ENCODE peak calls at places on chromosome 1, in six cellular contexts. U is Peyer's patch; L is PC-9; N is psoas muscle; I is CD8-positive, alpha-beta T cell; M is left ventricle myocardium inferior. X is an unnamed sample.

GRCh38 chr1:91622586-91622985 is 121.9 kb downstream of the CDC7 start:
- DNase-seq in U (peak; percentile 56), L (no peak), N (peak; percentile 82), I (no peak), M (peak; percentile 33), X (peak; percentile 68)

GRCh38 chr1:17032741-17033140 is 21.0 kb upstream of the ATP13A2 start:
- DNase-seq in U (no peak), L (no peak), N (no peak), I (no peak), M (no peak), X (no peak)

GRCh38 chr1:25650219-25650576 is 33.6 kb downstream of the MAN1C1 start:
- DNase-seq in U (no peak), L (no peak), N (no peak), I (no peak), M (no peak), X (peak; percentile 28)

GRCh38 chr1:32518976-32519375 is 20.3 kb upstream of the ZBTB8A start:
- DNase-seq in U (no peak), L (no peak), N (no peak), I (no peak), M (no peak), X (no peak)

GRCh38 chr1:214862421-214862820 is 220.1 kb upstream of the KCNK2 start:
- DNase-seq in U (no peak), L (no peak), N (no peak), I (no peak), M (no peak), X (no peak)

GRCh38 chr1:176626572-176627061 is 163.6 kb downstream of the PAPPA2 start:
- DNase-seq in U (no peak), L (no peak), N (no peak), I (no peak), M (no peak), X (no peak)

GRCh38 chr1:189275786-189276185 is 1201.9 kb downstream of the BRINP3 start:
- DNase-seq in U (no peak), L (no peak), N (no peak), I (no peak), M (no peak), X (no peak)

GRCh38 chr1:19307804-19308508 is 4.0 kb downstream of the AKR7A2 start:
- DNase-seq in U (peak; percentile 79), L (no peak), N (no peak), I (no peak), M (no peak), X (no peak)

GRCh38 chr1:115949156-115949555 is 27.2 kb upstream of the SLC22A15 start:
- DNase-seq in U (no peak), L (no peak), N (no peak), I (no peak), M (no peak), X (no peak)

GRCh38 chr1:202857136-202857610 is 31.8 kb downstream of the RABIF start:
- DNase-seq in U (peak; percentile 70), L (no peak), N (no peak), I (no peak), M (no peak), X (no peak)

GRCh38 chr1:29635501-29636263 is 399.4 kb downstream of the PTPRU start:
- DNase-seq in U (peak; percentile 34), L (no peak), N (no peak), I (no peak), M (no peak), X (no peak)

GRCh38 chr1:41536296-41536695 is 51.8 kb upstream of the EDN2 start:
- DNase-seq in U (peak; percentile 27), L (no peak), N (no peak), I (no peak), M (no peak), X (no peak)

GRCh38 chr1:53484705-53485477 is 25.7 kb downstream of the DMRTB1 start:
- DNase-seq in U (no peak), L (peak; percentile 20), N (no peak), I (no peak), M (no peak), X (no peak)

GRCh38 chr1:61423643-61424042 is 301.3 kb downstream of the TM2D1 start:
- DNase-seq in U (no peak), L (no peak), N (no peak), I (no peak), M (no peak), X (no peak)

GRCh38 chr1:184664042-184664659 is 90.5 kb downstream of the EDEM3 start:
- DNase-seq in U (peak; percentile 79), L (no peak), N (peak; percentile 90), I (peak; percentile 33), M (peak; percentile 79), X (peak; percentile 85)

GRCh38 chr1:234676103-234676594 is 66.2 kb upstream of the IRF2BP2 start:
- DNase-seq in U (peak; percentile 92), L (no peak), N (peak; percentile 87), I (peak; percentile 58), M (peak; percentile 88), X (peak; percentile 83)

GRCh38 chr1:183516725-183517124 is 44.4 kb downstream of the SMG7 start:
- DNase-seq in U (no peak), L (no peak), N (no peak), I (no peak), M (no peak), X (no peak)

GRCh38 chr1:31733389-31734219 is 29.8 kb upstream of the COL16A1 start:
- DNase-seq in U (no peak), L (no peak), N (no peak), I (no peak), M (no peak), X (no peak)

GRCh38 chr1:54229281-54229891 is 29.4 kb downstream of the MRPL37 start:
- DNase-seq in U (no peak), L (peak; percentile 45), N (no peak), I (no peak), M (no peak), X (no peak)

GRCh38 chr1:42931108-42931539 is 27.5 kb downstream of the SLC2A1 start:
- DNase-seq in U (peak; percentile 79), L (no peak), N (no peak), I (peak; percentile 59), M (no peak), X (no peak)

GRCh38 chr1:9652379-9653194 is 1.1 kb downstream of the PIK3CD start:
- DNase-seq in U (peak; percentile 86), L (no peak), N (peak; percentile 62), I (peak; percentile 79), M (peak; percentile 35), X (no peak)

GRCh38 chr1:246428542-246429308 is 78.4 kb downstream of the SMYD3 start:
- DNase-seq in U (no peak), L (no peak), N (no peak), I (no peak), M (no peak), X (no peak)

GRCh38 chr1:161506336-161507223 is 1.3 kb downstream of the FCGR2A start:
- DNase-seq in U (no peak), L (no peak), N (no peak), I (no peak), M (peak; percentile 25), X (no peak)

GRCh38 chr1:30033276-30034104 is 689.9 kb downstream of the MATN1 start:
- DNase-seq in U (peak; percentile 24), L (no peak), N (no peak), I (no peak), M (no peak), X (peak; percentile 52)

GRCh38 chr1:109876617-109877319 is 33.9 kb upstream of the CSF1 start:
- DNase-seq in U (no peak), L (no peak), N (no peak), I (no peak), M (no peak), X (no peak)

GRCh38 chr1:164720329-164721036 is 161.5 kb downstream of the PBX1 start:
- DNase-seq in U (no peak), L (no peak), N (no peak), I (no peak), M (no peak), X (no peak)

GRCh38 chr1:164723296-164723731 is 164.3 kb downstream of the PBX1 start:
- DNase-seq in U (no peak), L (no peak), N (no peak), I (no peak), M (no peak), X (no peak)

GRCh38 chr1:164719676-164720075 is 160.7 kb downstream of the PBX1 start:
- DNase-seq in U (no peak), L (no peak), N (no peak), I (no peak), M (no peak), X (no peak)

GRCh38 chr1:164718821-164719220 is 159.8 kb downstream of the PBX1 start:
- DNase-seq in U (no peak), L (no peak), N (no peak), I (no peak), M (no peak), X (no peak)

GRCh38 chr1:164721037-164721496 is 162.1 kb downstream of the PBX1 start:
- DNase-seq in U (no peak), L (no peak), N (no peak), I (no peak), M (no peak), X (no peak)
- H3K27ac ChIP-seq in U (no peak overlapping the region), L (no peak overlapping the region), N (peak overlapping the region; percentile 32), I (no peak overlapping the region), M (peak overlapping the region; percentile 59), X (peak overlapping the region; percentile 28)

GRCh38 chr1:117929340-117930172 is at the start of the genes GDAP2 and WDR3:
- DNase-seq in U (peak; percentile 99), L (peak; percentile 99), N (peak; percentile 98), I (peak; percentile 96), M (peak; percentile 96), X (peak; percentile 97)
- H3K27ac ChIP-seq in U (peak within 1 kb of the TSS; percentile 87), L (peak within 1 kb of the TSS; percentile 12), N (peak within 1 kb of the TSS; percentile 91), I (peak within 1 kb of the TSS; percentile 94), M (peak within 1 kb of the TSS; percentile 89), X (peak within 1 kb of the TSS; percentile 83)

DNA sequence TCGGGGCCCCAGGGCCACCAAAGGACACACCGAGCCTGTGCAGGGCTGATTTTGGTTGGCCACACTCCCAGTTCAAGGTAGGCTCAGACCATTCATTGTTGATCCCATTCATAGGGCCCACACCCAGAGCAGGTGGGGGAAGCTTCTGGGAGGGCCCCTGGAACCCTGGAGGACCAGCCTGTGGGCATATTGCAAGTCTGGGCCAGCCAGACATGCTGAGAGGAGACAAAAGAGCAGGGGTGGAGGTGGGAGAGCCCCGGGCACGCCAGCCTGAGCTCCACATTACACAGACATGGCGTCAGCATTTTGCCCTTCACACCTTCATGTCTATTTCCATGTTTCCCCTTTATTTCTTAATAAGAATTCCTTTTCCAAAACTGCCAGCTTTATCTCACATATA is 25.7 kb downstream of the PMVK start:
- DNase-seq in U (peak; percentile 40), L (no peak), N (no peak), I (no peak), M (no peak), X (no peak)
- H3K27ac ChIP-seq in U (no peak overlapping the region), L (no peak overlapping the region), N (no peak overlapping the region), I (no peak overlapping the region), M (peak overlapping the region; percentile 81), X (peak overlapping the region; percentile 75)

DNA sequence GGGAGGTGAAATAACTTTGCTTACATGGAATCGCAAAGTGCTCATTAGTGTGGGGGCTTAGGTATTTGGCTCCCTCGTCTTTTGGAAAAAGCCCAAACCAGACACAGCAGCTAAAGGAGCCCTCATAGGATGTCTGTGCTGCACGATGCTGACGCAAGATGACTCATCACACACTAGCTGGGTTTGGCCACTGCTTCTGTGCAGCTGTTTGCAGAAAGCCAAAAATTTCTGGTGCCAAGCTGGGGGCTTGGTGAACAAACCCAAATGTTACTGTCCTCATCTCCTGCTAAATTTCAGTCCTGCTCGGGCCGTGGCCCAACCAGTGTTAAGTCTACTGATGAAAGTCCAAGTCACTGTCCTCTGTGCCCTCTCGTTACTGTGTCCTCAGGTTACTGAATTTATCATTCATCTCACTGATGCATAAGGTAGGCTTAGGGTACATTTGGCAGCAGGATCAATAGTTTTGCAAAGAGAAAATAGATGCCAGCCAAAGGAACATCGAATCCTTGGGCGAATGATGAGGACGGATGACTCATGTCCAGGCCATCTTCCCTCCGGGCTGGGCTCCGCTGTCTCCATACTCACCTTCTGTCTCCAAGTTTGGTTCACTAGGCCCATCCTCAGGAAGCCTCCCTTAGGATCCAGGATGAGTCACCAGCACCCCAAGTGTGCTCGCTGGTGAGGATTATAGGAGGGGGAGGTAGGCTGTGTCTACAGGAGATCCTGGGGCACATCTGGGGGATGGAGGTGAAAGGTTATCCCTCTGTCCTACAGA is 177.7 kb downstream of the ADSS2 start:
- DNase-seq in U (peak; percentile 58), L (no peak), N (peak; percentile 61), I (no peak), M (peak; percentile 24), X (peak; percentile 69)
- H3K27ac ChIP-seq in U (peak overlapping the region; percentile 5), L (peak overlapping the region; percentile 36), N (no peak overlapping the region), I (no peak overlapping the region), M (no peak overlapping the region), X (peak overlapping the region; percentile 47)

X was measured in right atrium auricular region.